ENCODE peak calls at places on chromosome 10, in seven cellular contexts. X, A, H, B, M, T and Z are unnamed samples.

GRCh38 chr10:28679941-28680752 is 2.8 kb downstream of the BAMBI start:
- DNase-seq in X (no peak), A (no peak), H (no peak), B (no peak), M (no peak), T (no peak), Z (no peak)

GRCh38 chr10:71842424-71842823 is 8.6 kb downstream of the PSAP start:
- DNase-seq in X (no peak), A (no peak), H (no peak), B (no peak), M (no peak), T (no peak), Z (no peak)

GRCh38 chr10:132186488-132187413 is at the start of gene DPYSL4:
- DNase-seq in X (no peak), A (peak; percentile 65), H (no peak), B (no peak), M (peak; percentile 82), T (no peak), Z (peak; percentile 17)

GRCh38 chr10:49300140-49300974 is 1.4 kb downstream of the C10orf71 start:
- DNase-seq in X (no peak), A (no peak), H (no peak), B (no peak), M (no peak), T (no peak), Z (no peak)

GRCh38 chr10:17033529-17034250 is 95.9 kb downstream of the CUBN start:
- DNase-seq in X (no peak), A (no peak), H (no peak), B (no peak), M (no peak), T (no peak), Z (no peak)

GRCh38 chr10:29482591-29483421 is 152.0 kb downstream of the SVIL start:
- DNase-seq in X (peak; percentile 15), A (no peak), H (no peak), B (no peak), M (no peak), T (no peak), Z (no peak)

GRCh38 chr10:70358446-70358845 is 24.0 kb downstream of the LRRC20 start:
- DNase-seq in X (no peak), A (no peak), H (no peak), B (no peak), M (no peak), T (no peak), Z (no peak)

GRCh38 chr10:133359554-133359971 is 1.7 kb upstream of the FUOM start:
- DNase-seq in X (no peak), A (peak; percentile 91), H (peak; percentile 28), B (peak; percentile 98), M (no peak), T (no peak), Z (no peak)

GRCh38 chr10:112587709-112588108 is 140.7 kb downstream of the VTI1A start:
- DNase-seq in X (no peak), A (no peak), H (no peak), B (no peak), M (no peak), T (no peak), Z (no peak)

GRCh38 chr10:27197980-27198645 is 42.5 kb downstream of the ACBD5 start:
- DNase-seq in X (no peak), A (no peak), H (no peak), B (no peak), M (no peak), T (no peak), Z (no peak)

GRCh38 chr10:116331815-116332214 is 7.6 kb downstream of the CCDC172 start:
- DNase-seq in X (no peak), A (no peak), H (no peak), B (no peak), M (no peak), T (no peak), Z (no peak)

GRCh38 chr10:92657024-92657423 is 32.7 kb upstream of the HHEX start:
- DNase-seq in X (no peak), A (no peak), H (no peak), B (no peak), M (no peak), T (no peak), Z (no peak)

GRCh38 chr10:70132098-70133029 is at the start of gene AIFM2:
- DNase-seq in X (peak; percentile 42), A (peak; percentile 90), H (peak; percentile 90), B (peak; percentile 93), M (peak; percentile 92), T (peak; percentile 81), Z (peak; percentile 27)

GRCh38 chr10:124993728-124994451 is 52.0 kb downstream of the ZRANB1 start:
- DNase-seq in X (no peak), A (no peak), H (no peak), B (no peak), M (no peak), T (peak; percentile 37), Z (no peak)

GRCh38 chr10:4763960-4764428 is 62.0 kb upstream of the AKR1E2 start:
- DNase-seq in X (no peak), A (no peak), H (no peak), B (no peak), M (no peak), T (no peak), Z (no peak)

GRCh38 chr10:93363891-93364648 is 118.1 kb downstream of the MYOF start:
- DNase-seq in X (no peak), A (peak; percentile 43), H (no peak), B (no peak), M (no peak), T (no peak), Z (no peak)

GRCh38 chr10:63217120-63217605 is 84.0 kb downstream of the NRBF2 start:
- DNase-seq in X (peak; percentile 62), A (no peak), H (no peak), B (peak; percentile 68), M (peak; percentile 41), T (no peak), Z (no peak)

GRCh38 chr10:11160982-11161554 is 143.4 kb downstream of the CELF2 start:
- DNase-seq in X (no peak), A (no peak), H (no peak), B (no peak), M (no peak), T (no peak), Z (no peak)

GRCh38 chr10:11158080-11158479 is 140.4 kb downstream of the CELF2 start:
- DNase-seq in X (no peak), A (no peak), H (no peak), B (no peak), M (no peak), T (no peak), Z (no peak)

GRCh38 chr10:11157292-11158052 is 139.8 kb downstream of the CELF2 start:
- DNase-seq in X (no peak), A (no peak), H (no peak), B (no peak), M (no peak), T (no peak), Z (no peak)

GRCh38 chr10:11161910-11162309 is 144.2 kb downstream of the CELF2 start:
- DNase-seq in X (no peak), A (no peak), H (no peak), B (no peak), M (no peak), T (no peak), Z (no peak)

GRCh38 chr10:11159543-11160215 is 142.0 kb downstream of the CELF2 start:
- DNase-seq in X (no peak), A (no peak), H (no peak), B (no peak), M (no peak), T (no peak), Z (peak; percentile 10)
- H3K27ac ChIP-seq in X (no peak overlapping the region), A (no peak overlapping the region), H (no peak overlapping the region), B (no peak overlapping the region), M (no peak overlapping the region), T (no peak overlapping the region), Z (no peak overlapping the region)

DNA sequence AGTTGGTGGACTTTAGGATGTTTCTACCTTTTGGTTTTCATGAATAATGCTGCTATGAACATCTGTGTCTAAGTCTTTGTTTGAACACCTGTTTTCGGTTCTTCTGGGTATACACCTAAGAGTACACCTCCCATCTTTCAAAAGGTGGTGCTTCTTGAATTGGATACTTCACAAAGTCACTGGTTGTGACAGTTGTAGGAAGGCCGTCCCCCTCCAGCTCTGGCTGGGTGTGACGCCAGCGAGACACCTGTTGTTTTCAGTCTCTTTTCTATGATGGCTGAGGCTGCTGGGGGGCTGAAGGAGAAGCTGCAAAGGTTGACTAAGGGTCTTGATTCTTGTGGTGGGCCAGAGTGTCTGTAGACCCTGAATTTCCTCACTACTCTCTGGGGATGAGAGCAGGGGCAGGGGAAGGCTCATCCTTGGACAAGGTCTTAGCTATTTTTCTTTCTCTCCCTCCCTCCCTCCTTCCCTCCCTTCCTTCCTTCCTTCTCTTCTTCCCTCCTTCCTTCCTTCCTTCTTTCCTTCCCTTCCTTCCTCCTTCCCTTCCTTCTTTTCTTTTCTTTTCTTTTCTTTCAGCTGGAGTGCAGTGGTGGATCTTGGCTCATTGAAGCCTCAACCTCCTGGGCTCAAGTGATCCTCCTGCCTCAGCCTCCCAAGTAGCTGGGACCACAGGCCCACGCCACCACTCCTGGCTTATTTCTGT is 5.6 kb downstream of the NEURL1 start:
- DNase-seq in X (no peak), A (no peak), H (no peak), B (no peak), M (no peak), T (no peak), Z (no peak)
- H3K27ac ChIP-seq in X (no peak overlapping the region), A (no peak overlapping the region), H (no peak overlapping the region), B (no peak overlapping the region), M (no peak overlapping the region), T (no peak overlapping the region), Z (no peak overlapping the region)

DNA sequence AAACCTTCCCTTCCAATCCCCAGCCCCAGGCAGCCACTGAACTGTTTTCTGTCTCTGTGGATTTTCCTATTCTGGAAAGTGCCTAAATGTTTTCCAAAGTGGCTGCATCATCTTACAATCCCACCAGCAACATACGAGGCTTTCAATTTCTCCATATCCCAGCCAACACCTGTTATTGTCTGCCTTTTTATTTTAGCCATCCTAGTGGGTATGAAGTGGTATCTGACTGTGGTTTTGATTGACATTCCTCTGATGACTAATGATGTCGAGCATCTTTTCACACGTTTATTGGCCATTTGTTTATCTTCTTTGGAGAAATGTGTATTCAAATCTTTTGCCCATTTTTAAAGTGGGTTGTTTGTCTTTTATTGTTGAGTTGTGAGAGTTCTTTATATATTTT is 6.2 kb upstream of the SMC3 start:
- DNase-seq in X (no peak), A (no peak), H (no peak), B (no peak), M (no peak), T (no peak), Z (no peak)
- H3K27ac ChIP-seq in X (no peak overlapping the region), A (no peak overlapping the region), H (no peak overlapping the region), B (no peak overlapping the region), M (no peak overlapping the region), T (no peak overlapping the region), Z (no peak overlapping the region)

GRCh38 chr10:14010827-14011574 is 319.7 kb downstream of the FRMD4A start:
- DNase-seq in X (no peak), A (no peak), H (no peak), B (no peak), M (no peak), T (no peak), Z (no peak)

GRCh38 chr10:14008648-14009072 is 322.1 kb downstream of the FRMD4A start:
- DNase-seq in X (peak; percentile 10), A (no peak), H (no peak), B (no peak), M (no peak), T (no peak), Z (no peak)

GRCh38 chr10:14009315-14010082 is 321.2 kb downstream of the FRMD4A start:
- DNase-seq in X (peak; percentile 78), A (no peak), H (no peak), B (peak; percentile 57), M (no peak), T (no peak), Z (no peak)

GRCh38 chr10:14014423-14014822 is 316.3 kb downstream of the FRMD4A start:
- DNase-seq in X (no peak), A (no peak), H (no peak), B (no peak), M (no peak), T (no peak), Z (no peak)

GRCh38 chr10:14010083-14010551 is 320.6 kb downstream of the FRMD4A start:
- DNase-seq in X (no peak), A (no peak), H (no peak), B (no peak), M (no peak), T (no peak), Z (no peak)
- H3K27ac ChIP-seq in X (peak overlapping the region; percentile 66), A (no peak overlapping the region), H (no peak overlapping the region), B (peak overlapping the region; percentile 61), M (no peak overlapping the region), T (no peak overlapping the region), Z (no peak overlapping the region)